ENCODE peak calls at places on chromosomes 11 and 22, in six cellular contexts. N, E, A, Z, J and G are unnamed samples.

GRCh38 chr11:58958500-58958899 is 19.2 kb downstream of the GLYATL1 start:
- DNase-seq in N (peak; percentile 63), J (peak; percentile 52), Z (peak; percentile 60), E (no peak), A (peak; percentile 47), G (no peak)

GRCh38 chr11:19703211-19703610 is 9.4 kb upstream of the NAV2 start:
- DNase-seq in E (no peak), Z (no peak), J (no peak), N (no peak), A (no peak), G (no peak)

GRCh38 chr11:128488471-128488870 is 98.9 kb downstream of the ETS1 start:
- DNase-seq in J (no peak), A (no peak), Z (no peak), N (no peak), E (no peak), G (no peak)

GRCh38 chr11:104968365-104968855 is at the start of gene CASP4:
- DNase-seq in Z (no peak), A (no peak), J (peak; percentile 19), N (no peak), E (no peak), G (no peak)

GRCh38 chr11:19892387-19892786 is 179.8 kb downstream of the NAV2 start:
- DNase-seq in Z (no peak), N (peak; percentile 81), E (no peak), A (no peak), J (no peak), G (no peak)

GRCh38 chr11:5423131-5423530 is 1.2 kb downstream of the OR51Q1 start:
- DNase-seq in E (no peak), A (no peak), J (no peak), Z (no peak), N (peak; percentile 59), G (no peak)

GRCh38 chr11:1083621-1084551 is 9.2 kb downstream of the MUC2 start:
- DNase-seq in J (no peak), A (peak; percentile 63), E (peak; percentile 8), Z (no peak), N (no peak), G (no peak)

GRCh38 chr22:47175761-47176359 is 413.4 kb downstream of the TBC1D22A start:
- DNase-seq in A (no peak), Z (no peak), J (peak; percentile 8), N (no peak), E (peak; percentile 6), G (peak; percentile 11)

GRCh38 chr11:3153291-3153861 is 11.7 kb downstream of the OSBPL5 start:
- DNase-seq in N (peak; percentile 33), J (no peak), E (peak; percentile 73), A (no peak), Z (peak; percentile 73), G (peak; percentile 80)

GRCh38 chr11:84136926-84137325 is 850.8 kb upstream of the CCDC90B start:
- DNase-seq in Z (no peak), J (no peak), N (no peak), A (no peak), E (no peak), G (no peak)

GRCh38 chr11:75768112-75768908 is at the start of gene DGAT2:
- DNase-seq in N (peak; percentile 85), J (peak; percentile 70), Z (peak; percentile 80), E (peak; percentile 80), A (peak; percentile 92), G (peak; percentile 68)

GRCh38 chr11:123838199-123838598 is 32.0 kb upstream of the OR6M1 start:
- DNase-seq in N (peak; percentile 80), Z (no peak), J (no peak), A (peak; percentile 7), E (no peak), G (no peak)

GRCh38 chr11:59766542-59766941 is 11.4 kb downstream of the STX3 start:
- DNase-seq in N (no peak), E (no peak), A (no peak), Z (no peak), J (peak; percentile 21), G (no peak)

GRCh38 chr11:27456140-27456801 is 16.3 kb downstream of the LGR4 start:
- DNase-seq in A (no peak), E (no peak), N (no peak), Z (no peak), J (no peak), G (no peak)

GRCh38 chr11:17443000-17443399 is 33.6 kb downstream of the ABCC8 start:
- DNase-seq in Z (no peak), J (no peak), A (no peak), E (no peak), N (no peak), G (no peak)
- H3K27me3 ChIP-seq in Z (no peaks in the 10 kb centered on the region), J (no peaks in the 10 kb centered on the region), A (peaks cover 18% of the 10 kb centered on the region), E (no peaks in the 10 kb centered on the region), N (no peaks in the 10 kb centered on the region), G (no peaks in the 10 kb centered on the region)

DNA sequence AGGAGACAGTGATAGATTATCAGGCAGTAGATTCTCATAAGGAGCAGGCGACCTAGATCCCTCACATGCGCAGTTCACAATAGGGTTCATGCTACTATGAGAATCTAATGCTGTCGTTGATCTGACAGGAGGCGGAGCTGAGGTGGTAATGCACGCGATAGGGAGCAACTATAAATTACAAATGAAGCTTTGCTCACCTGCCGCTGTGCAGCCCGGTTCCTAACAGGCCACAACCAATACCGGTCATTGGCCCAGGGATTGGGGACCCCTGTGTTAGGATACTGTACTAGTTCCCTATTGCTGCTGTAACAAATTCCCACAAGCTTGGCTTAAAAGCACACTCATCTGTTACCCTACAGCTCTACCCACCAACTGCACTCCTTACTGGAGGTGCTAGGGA is 10.7 kb downstream of the B3GNT6 start:
- DNase-seq in A (no peak), Z (no peak), J (no peak), N (no peak), E (no peak), G (no peak)
- H3K27me3 ChIP-seq in A (peaks cover 23% of the 10 kb centered on the region), Z (no peaks in the 10 kb centered on the region), J (no peaks in the 10 kb centered on the region), N (no peaks in the 10 kb centered on the region), E (peaks cover 3% of the 10 kb centered on the region), G (peaks cover 5% of the 10 kb centered on the region)

GRCh38 chr22:24737582-24737981 is 36.9 kb downstream of the PIWIL3 start:
- DNase-seq in J (no peak), E (no peak), Z (no peak), N (no peak), A (no peak), G (no peak)
- H3K27me3 ChIP-seq in J (no peaks in the 10 kb centered on the region), E (no peaks in the 10 kb centered on the region), Z (no peaks in the 10 kb centered on the region), N (no peaks in the 10 kb centered on the region), A (no peaks in the 10 kb centered on the region), G (no peaks in the 10 kb centered on the region)

GRCh38 chr11:54985731-54986130 is 276.2 kb upstream of the TRIM48 start:
- DNase-seq in Z (no peak), E (no peak), A (no peak), J (no peak), N (no peak), G (no peak)
- H3K27me3 ChIP-seq in Z (no peaks in the 10 kb centered on the region), E (no peaks in the 10 kb centered on the region), A (no peaks in the 10 kb centered on the region), J (no peaks in the 10 kb centered on the region), N (no peaks in the 10 kb centered on the region), G (no peaks in the 10 kb centered on the region)